ENCODE peak calls at places on chromosomes 11 and 22, in seven cellular contexts. F is fibroblast of the aortic adventitia; P is CD4-positive, alpha-beta memory T cell; E is neuronal stem cell; A is CMK; K is NCI-H1105; R is activated CD8-positive, alpha-beta T cell treated with anti-CD3 and anti-CD28 coated beads, Interleukin-2, amount 10 ng/mL, durations not matched to agents 7 days and 5 days. J is an unnamed sample.

GRCh38 chr22:29827091-29827490 is 11.0 kb downstream of the ASCC2 start:
- DNase-seq in R (no peak), A (no peak), E (no peak), P (no peak), F (no peak), K (no peak), J (no peak)

GRCh38 chr11:65591939-65592814 is 3.4 kb downstream of the KCNK7 start:
- DNase-seq in K (no peak), P (no peak), A (no peak), E (no peak), R (no peak), F (no peak), J (no peak)

GRCh38 chr22:33090836-33091235 is 32.7 kb upstream of the SYN3 start:
- DNase-seq in P (no peak), F (no peak), E (no peak), R (no peak), K (no peak), A (no peak), J (no peak)

GRCh38 chr11:128779036-128779435 is 85.2 kb downstream of the FLI1 start:
- DNase-seq in K (no peak), A (no peak), P (no peak), R (no peak), F (no peak), E (no peak), J (no peak)

GRCh38 chr11:94774345-94774744 is 6.2 kb downstream of the AMOTL1 start:
- DNase-seq in F (no peak), A (no peak), P (no peak), E (no peak), R (no peak), K (no peak), J (no peak)

GRCh38 chr22:37690407-37690806 is 4.3 kb downstream of the NOL12 start:
- DNase-seq in K (no peak), F (no peak), A (no peak), P (no peak), E (no peak), R (no peak), J (no peak)

GRCh38 chr22:50469377-50470305 is 5.2 kb downstream of the SBF1 start:
- DNase-seq in K (no peak), E (no peak), P (peak; percentile 96), A (peak; percentile 56), F (no peak), R (peak; percentile 99), J (peak; percentile 84)

GRCh38 chr22:28341001-28341400 is 338.6 kb downstream of the TTC28 start:
- DNase-seq in F (peak; percentile 53), R (no peak), E (no peak), P (no peak), K (no peak), A (no peak), J (no peak)

GRCh38 chr11:124799384-124800225 is 601 bp downstream of the MSANTD2 start:
- DNase-seq in R (peak; percentile 49), F (no peak), K (peak; percentile 41), E (peak; percentile 55), P (peak; percentile 43), A (peak; percentile 17), J (no peak)

GRCh38 chr22:28829358-28830181 is 29.2 kb upstream of the XBP1 start:
- DNase-seq in A (peak; percentile 65), F (peak; percentile 83), K (peak; percentile 14), R (peak; percentile 86), P (peak; percentile 74), E (peak; percentile 70), J (peak; percentile 71)

GRCh38 chr11:62324738-62325556 is 12.3 kb upstream of the ASRGL1 start:
- DNase-seq in K (no peak), R (peak; percentile 79), E (peak; percentile 38), A (no peak), P (peak; percentile 52), F (peak; percentile 9), J (no peak)

GRCh38 chr22:25833091-25833490 is 91.1 kb downstream of the MYO18B start:
- DNase-seq in F (no peak), A (no peak), P (no peak), E (no peak), R (no peak), K (no peak), J (no peak)

GRCh38 chr22:24920029-24920428 is 26.5 kb downstream of the LHFPL7 start:
- DNase-seq in E (no peak), K (no peak), P (no peak), A (no peak), F (no peak), R (no peak), J (no peak)

GRCh38 chr22:46963672-46964545 is 201.5 kb downstream of the TBC1D22A start:
- DNase-seq in A (no peak), E (no peak), F (no peak), R (no peak), P (no peak), K (peak; percentile 84), J (peak; percentile 68)

GRCh38 chr11:111694851-111695250 is 71.3 kb downstream of the PPP2R1B start:
- DNase-seq in P (no peak), R (no peak), A (no peak), E (no peak), F (peak; percentile 80), K (no peak), J (no peak)

GRCh38 chr22:41009222-41009948 is 58.2 kb downstream of the RBX1 start:
- DNase-seq in P (no peak), A (no peak), E (no peak), F (peak; percentile 76), K (no peak), R (no peak), J (no peak)

GRCh38 chr11:133070053-133070713 is 462.1 kb downstream of the OPCML start:
- DNase-seq in E (no peak), R (no peak), P (no peak), K (no peak), F (no peak), A (no peak), J (no peak)

GRCh38 chr11:66889974-66890373 is 33.1 kb downstream of the LRFN4 start:
- DNase-seq in E (peak; percentile 43), A (no peak), K (no peak), F (no peak), P (no peak), R (no peak), J (no peak)

GRCh38 chr11:65719887-65720236 is 736 bp downstream of the RNASEH2C start:
- DNase-seq in R (peak; percentile 43), A (no peak), F (peak; percentile 49), K (no peak), E (no peak), P (peak; percentile 24), J (no peak)

GRCh38 chr11:67318239-67318555 is 14.9 kb downstream of the SSH3 start:
- DNase-seq in E (no peak), K (no peak), A (no peak), F (no peak), R (no peak), P (no peak), J (no peak)

GRCh38 chr11:8229299-8230177 is 34.1 kb downstream of the LMO1 start:
- DNase-seq in F (no peak), A (no peak), E (no peak), P (no peak), R (no peak), K (peak; percentile 95), J (peak; percentile 78)

GRCh38 chr11:69450064-69450856 is 31.2 kb upstream of the LINC01488 start:
- DNase-seq in P (no peak), E (no peak), F (no peak), R (no peak), K (no peak), A (no peak), J (no peak)

GRCh38 chr11:44971185-44971584 is 20.5 kb upstream of the TP53I11 start:
- DNase-seq in R (no peak), K (no peak), F (no peak), P (no peak), E (no peak), A (no peak), J (no peak)

GRCh38 chr22:38346506-38346905 is 29.3 kb upstream of the CSNK1E start:
- DNase-seq in P (no peak), A (no peak), E (no peak), R (peak; percentile 13), K (no peak), F (no peak), J (no peak)

GRCh38 chr11:61338783-61339489 is 5.9 kb downstream of the TKFC start:
- DNase-seq in A (no peak), P (no peak), F (no peak), R (no peak), E (no peak), K (no peak), J (no peak)

GRCh38 chr11:59857444-59858434 is 8.5 kb downstream of the TCN1 start:
- DNase-seq in P (no peak), K (no peak), F (no peak), R (peak; percentile 26), E (no peak), A (no peak), J (no peak)

GRCh38 chr11:16861867-16862266 is 123.4 kb downstream of the C11orf58 start:
- DNase-seq in R (no peak), K (no peak), A (no peak), F (no peak), P (no peak), E (no peak), J (no peak)

GRCh38 chr22:36411589-36412258 is 24.0 kb upstream of the MYH9 start:
- DNase-seq in K (no peak), F (no peak), P (peak; percentile 23), R (no peak), A (no peak), E (no peak), J (no peak)